ENCODE peak calls at places on chromosomes 4 and X, in four cellular contexts. I, B, K and V are unnamed samples.

GRCh38 chr4:87097075-87097474 is 123.3 kb downstream of the KLHL8 start:
- DNase-seq in I (no peak), B (no peak), K (no peak), V (no peak)

GRCh38 chr4:8544282-8544681 is 35.9 kb upstream of the GPR78 start:
- DNase-seq in I (no peak), B (no peak), K (no peak), V (no peak)

GRCh38 chrX:23513121-23513520 is 154.2 kb upstream of the PRDX4 start:
- DNase-seq in I (no peak), B (no peak), K (no peak), V (no peak)

GRCh38 chr4:40918330-40918729 is 168.6 kb downstream of the NSUN7 start:
- DNase-seq in I (no peak), B (peak; percentile 29), K (no peak), V (peak; percentile 85)

GRCh38 chr4:72444104-72444503 is 124.9 kb downstream of the ADAMTS3 start:
- DNase-seq in I (no peak), B (no peak), K (no peak), V (no peak)

GRCh38 chrX:41514179-41514578 is 67.0 kb downstream of the NYX start:
- DNase-seq in I (no peak), B (no peak), K (no peak), V (no peak)

GRCh38 chr4:54586343-54586953 is 71.3 kb upstream of the KIT start:
- DNase-seq in I (no peak), B (peak; percentile 52), K (no peak), V (no peak)

GRCh38 chrX:4579999-4580398 is 866.5 kb upstream of the PRKX start:
- DNase-seq in I (no peak), B (no peak), K (no peak), V (no peak)

GRCh38 chrX:56564182-56564885 is 907 bp downstream of the UBQLN2 start:
- DNase-seq in I (no peak), B (peak; percentile 32), K (peak; percentile 39), V (peak; percentile 3)

GRCh38 chrX:72028701-72029470 is 102.8 kb downstream of the RTL5 start:
- DNase-seq in I (no peak), B (no peak), K (no peak), V (no peak)

GRCh38 chrX:107712231-107713204 is 63.1 kb downstream of the TSC22D3 start:
- DNase-seq in I (no peak), B (no peak), K (no peak), V (no peak)

GRCh38 chrX:69603566-69604194 is 12.2 kb upstream of the EDA start:
- DNase-seq in I (no peak), B (no peak), K (no peak), V (no peak)

GRCh38 chr4:131344761-131345160 is 1804.3 kb upstream of the PCDH10 start:
- DNase-seq in I (no peak), B (no peak), K (no peak), V (no peak)

GRCh38 chr4:138868562-138868961 is 147.0 kb upstream of the NOCT start:
- DNase-seq in I (no peak), B (no peak), K (no peak), V (no peak)

GRCh38 chrX:47936224-47936939 is 67.4 kb downstream of the ZNF182 start:
- DNase-seq in I (no peak), B (no peak), K (peak; percentile 85), V (no peak)

GRCh38 chr4:170336238-170336775 is 246.6 kb upstream of the AADAT start:
- DNase-seq in I (no peak), B (no peak), K (no peak), V (no peak)
- H3K9me3 ChIP-seq in I (peaks cover 3% of the 10 kb centered on the region), B (no peaks in the 10 kb centered on the region), K (no peaks in the 10 kb centered on the region), V (no peaks in the 10 kb centered on the region)

DNA sequence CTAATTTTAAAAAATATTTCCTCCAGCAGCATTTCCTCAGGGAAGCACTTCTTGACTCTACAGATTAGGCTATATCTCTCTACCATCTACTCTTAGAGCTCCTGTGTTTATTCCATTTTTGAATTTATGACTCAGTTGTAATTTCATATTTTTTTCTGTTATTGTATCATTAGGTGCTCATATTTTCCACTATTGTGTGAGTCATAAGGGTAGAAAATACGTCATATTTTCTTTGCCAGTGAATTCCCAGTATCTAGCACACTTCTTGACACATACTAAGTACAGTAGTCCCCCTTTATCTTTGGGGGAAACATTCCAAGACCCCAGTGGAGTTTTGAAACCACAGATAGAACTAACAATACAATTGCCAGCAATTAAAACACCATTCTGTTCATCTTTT is 431.2 kb downstream of the GASK1B start:
- DNase-seq in I (no peak), B (no peak), K (no peak), V (no peak)
- H3K9me3 ChIP-seq in I (no peaks in the 10 kb centered on the region), B (no peaks in the 10 kb centered on the region), K (no peaks in the 10 kb centered on the region), V (no peaks in the 10 kb centered on the region)

DNA sequence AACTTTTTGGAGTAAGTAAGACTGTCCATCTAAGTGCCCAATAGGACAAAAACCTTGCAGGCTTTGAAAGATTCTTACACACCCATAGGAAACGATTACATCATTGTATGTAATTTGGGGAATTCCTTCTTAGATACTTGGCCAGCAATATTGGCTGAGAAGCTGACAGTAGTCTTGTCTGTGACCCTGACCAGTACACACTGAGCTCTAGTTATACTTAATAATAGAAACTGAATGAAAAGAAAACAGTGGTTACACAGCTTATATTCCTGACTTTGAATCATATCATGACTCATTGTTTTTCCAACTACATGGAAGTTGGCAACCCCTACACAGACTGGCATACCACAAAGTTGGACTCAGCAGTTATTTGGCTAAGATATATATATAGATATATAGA is 7.1 kb upstream of the TLR2 start:
- DNase-seq in I (peak; percentile 19), B (no peak), K (no peak), V (no peak)
- H3K9me3 ChIP-seq in I (no peaks in the 10 kb centered on the region), B (no peaks in the 10 kb centered on the region), K (no peaks in the 10 kb centered on the region), V (no peaks in the 10 kb centered on the region)

DNA sequence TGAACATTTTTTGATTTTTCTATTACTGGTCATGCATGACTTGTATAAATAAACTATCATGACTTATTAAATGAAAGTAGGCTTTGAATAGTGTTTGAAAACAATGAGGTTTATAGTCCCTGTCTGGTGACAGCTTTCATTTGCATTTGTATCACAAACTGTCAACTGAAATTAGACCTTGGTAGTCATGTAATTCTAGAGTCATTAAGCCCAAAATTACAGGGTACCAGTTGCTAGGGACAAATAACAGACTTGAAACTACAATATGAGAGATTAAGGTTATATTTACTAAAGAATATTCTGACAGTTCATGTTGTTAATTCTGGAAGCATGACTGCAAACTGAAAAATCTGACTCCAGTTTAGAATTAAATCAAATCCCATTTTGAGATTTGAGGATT is 9.2 kb upstream of the VAMP7 start:
- DNase-seq in I (no peak), B (no peak), K (no peak), V (no peak)
- H3K9me3 ChIP-seq in I (no peaks in the 10 kb centered on the region), B (peaks cover 12% of the 10 kb centered on the region), K (no peaks in the 10 kb centered on the region), V (no peaks in the 10 kb centered on the region)

DNA sequence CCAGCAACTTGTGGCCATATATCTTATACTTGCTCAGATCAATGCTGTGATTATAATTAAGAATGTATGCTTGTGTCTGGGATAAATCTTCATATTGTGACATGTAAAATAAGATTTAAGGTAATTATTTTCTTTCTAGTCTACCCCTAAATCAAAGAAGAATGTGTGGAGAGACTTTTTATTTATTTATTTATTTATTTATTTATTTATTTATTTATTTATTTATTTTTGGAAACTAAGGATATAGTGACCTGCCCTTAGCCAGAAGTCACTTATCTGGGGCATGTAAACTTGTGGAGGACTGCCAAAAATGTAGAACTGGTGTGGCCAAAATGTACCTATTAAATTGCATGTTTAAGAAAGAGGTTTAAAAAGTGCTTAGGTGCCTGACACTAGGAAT is 144.3 kb downstream of the BEND2 start:
- DNase-seq in I (no peak), B (no peak), K (no peak), V (no peak)
- H3K9me3 ChIP-seq in I (no peaks in the 10 kb centered on the region), B (no peaks in the 10 kb centered on the region), K (no peaks in the 10 kb centered on the region), V (no peaks in the 10 kb centered on the region)

GRCh38 chrX:97844161-97844560 is 960.5 kb downstream of the RPA4 start:
- DNase-seq in I (no peak), B (no peak), K (no peak), V (no peak)

GRCh38 chrX:97844943-97845342 is 961.2 kb downstream of the RPA4 start:
- DNase-seq in I (no peak), B (no peak), K (no peak), V (no peak)

GRCh38 chrX:97843200-97843811 is 959.6 kb downstream of the RPA4 start:
- DNase-seq in I (no peak), B (no peak), K (no peak), V (no peak)

GRCh38 chrX:97841544-97842179 is 958.0 kb downstream of the RPA4 start:
- DNase-seq in I (no peak), B (no peak), K (no peak), V (no peak)

GRCh38 chrX:97842468-97843199 is 958.9 kb downstream of the RPA4 start:
- DNase-seq in I (no peak), B (no peak), K (no peak), V (no peak)
- H3K9me3 ChIP-seq in I (no peaks in the 10 kb centered on the region), B (no peaks in the 10 kb centered on the region), K (no peaks in the 10 kb centered on the region), V (no peaks in the 10 kb centered on the region)

GRCh38 chr4:24971192-24971591 is 58.4 kb upstream of the CCDC149 start:
- DNase-seq in I (no peak), B (no peak), K (no peak), V (no peak)
- H3K9me3 ChIP-seq in I (no peaks in the 10 kb centered on the region), B (peaks cover under 1% of the 10 kb centered on the region), K (peaks cover 9% of the 10 kb centered on the region), V (no peaks in the 10 kb centered on the region)

DNA sequence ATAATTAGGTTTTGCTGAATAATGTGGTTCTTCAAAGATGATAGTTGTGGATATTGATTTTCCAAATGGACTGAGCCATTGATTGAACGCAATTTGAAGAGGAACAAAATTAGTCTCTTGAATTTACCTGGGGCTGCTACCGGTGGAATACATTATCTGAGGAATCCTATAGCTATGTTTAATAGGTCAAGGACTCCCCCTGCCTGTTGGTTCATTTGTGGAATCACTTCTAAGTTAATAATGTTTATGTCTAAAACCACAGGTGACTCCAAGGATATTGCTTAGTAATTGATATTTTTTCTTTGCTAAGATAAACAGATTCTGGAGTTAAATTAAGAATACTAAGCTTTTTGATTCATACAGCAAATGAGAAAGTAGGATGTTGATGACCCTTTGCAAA is 576.0 kb upstream of the PABPC4L start:
- DNase-seq in I (peak; percentile 6), B (peak; percentile 42), K (no peak), V (no peak)
- H3K9me3 ChIP-seq in I (no peaks in the 10 kb centered on the region), B (no peaks in the 10 kb centered on the region), K (no peaks in the 10 kb centered on the region), V (no peaks in the 10 kb centered on the region)

GRCh38 chrX:134161162-134161561 is 75.8 kb upstream of the CCDC160 start:
- DNase-seq in I (no peak), B (no peak), K (no peak), V (no peak)

GRCh38 chrX:134163836-134164235 is 73.1 kb upstream of the CCDC160 start:
- DNase-seq in I (no peak), B (no peak), K (no peak), V (no peak)

GRCh38 chrX:134167804-134168203 is 69.2 kb upstream of the CCDC160 start:
- DNase-seq in I (no peak), B (no peak), K (no peak), V (peak; percentile 34)

GRCh38 chrX:134158821-134159512 is 78.0 kb upstream of the CCDC160 start:
- DNase-seq in I (no peak), B (no peak), K (no peak), V (no peak)

DNA sequence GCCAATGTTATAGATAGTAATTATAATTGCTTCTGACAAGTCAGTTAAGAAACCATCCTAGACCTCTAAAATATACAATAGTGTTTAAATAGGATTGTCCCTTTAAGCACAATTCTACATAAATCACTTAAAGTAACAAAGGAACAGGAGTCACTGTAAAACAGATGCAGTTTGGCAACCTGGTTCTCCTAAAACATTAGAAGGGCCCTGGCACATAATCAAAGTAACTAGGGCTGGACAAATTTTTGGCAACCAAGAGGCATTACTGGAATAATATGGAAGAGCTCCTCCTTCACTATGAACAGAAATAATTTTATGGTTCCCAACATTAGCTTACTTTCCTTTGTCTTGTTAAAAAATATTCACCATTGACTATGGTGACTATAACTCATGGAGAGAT is 75.0 kb upstream of the CCDC160 start:
- DNase-seq in I (no peak), B (no peak), K (no peak), V (peak; percentile 37)
- H3K9me3 ChIP-seq in I (no peaks in the 10 kb centered on the region), B (no peaks in the 10 kb centered on the region), K (no peaks in the 10 kb centered on the region), V (no peaks in the 10 kb centered on the region)